ENCODE peak calls at places on chromosomes 2 and 18, in four cellular contexts. R is K562, K is GM12891, O is GM12878. N is an unnamed sample.

GRCh38 chr2:68714866-68715265 is 19.7 kb upstream of the ARHGAP25 start:
- DNase-seq in O (peak), K (no peak), R (no peak), N (peak)

GRCh38 chr2:160156084-160156483 is 44.0 kb downstream of the ITGB6 start:
- DNase-seq in K (no peak), R (no peak), O (no peak), N (no peak)

GRCh38 chr2:47907097-47907781 is 941 bp upstream of the FBXO11 start:
- DNase-seq in R (no peak), O (no peak), K (no peak), N (no peak)

GRCh38 chr2:3651686-3652516 is 6.1 kb upstream of the ALLC start:
- DNase-seq in K (peak), R (no peak), O (peak), N (no peak)

GRCh38 chr2:11582526-11583202 is 48.8 kb downstream of the GREB1 start:
- DNase-seq in R (peak), K (peak), O (no peak), N (peak)

GRCh38 chr18:44464401-44465185 is 216.1 kb upstream of the SETBP1 start:
- DNase-seq in K (no peak), O (no peak), R (no peak), N (no peak)

GRCh38 chr2:118221952-118222594 is 133.8 kb downstream of the INSIG2 start:
- DNase-seq in O (no peak), R (peak), K (no peak), N (peak)

GRCh38 chr18:62339106-62339988 is 14.2 kb downstream of the TNFRSF11A start:
- DNase-seq in K (no peak), O (no peak), R (peak), N (peak)

GRCh38 chr2:237269121-237269875 is 144.7 kb downstream of the COL6A3 start:
- DNase-seq in O (no peak), K (no peak), R (no peak), N (no peak)

GRCh38 chr2:11722249-11723060 is 24.0 kb upstream of the LPIN1 start:
- DNase-seq in O (no peak), R (no peak), K (no peak), N (no peak)

GRCh38 chr18:76588591-76589303 is 93.7 kb upstream of the ZNF516 start:
- DNase-seq in K (no peak), O (no peak), R (no peak), N (no peak)

GRCh38 chr2:210399440-210400041 is 77.0 kb downstream of the LANCL1 start:
- DNase-seq in K (no peak), R (no peak), O (no peak), N (no peak)

GRCh38 chr2:38783586-38783985 is 5.6 kb downstream of the GEMIN6 start:
- DNase-seq in K (no peak), R (no peak), O (no peak), N (no peak)

GRCh38 chr18:75173125-75173432 is 35.9 kb downstream of the PTGR3 start:
- DNase-seq in R (peak), K (peak), O (peak), N (peak)

GRCh38 chr2:216636570-216637450 is 3.6 kb downstream of the IGFBP2 start:
- DNase-seq in O (no peak), K (no peak), R (peak), N (peak)

GRCh38 chr18:51569561-51569960 is 372.1 kb upstream of the MEX3C start:
- DNase-seq in R (no peak), O (no peak), K (no peak), N (no peak)

GRCh38 chr18:72700961-72701710 is 157.0 kb upstream of the CBLN2 start:
- DNase-seq in K (no peak), R (no peak), O (no peak), N (no peak)

GRCh38 chr2:31066594-31066993 is 71.6 kb downstream of the GALNT14 start:
- DNase-seq in O (no peak), R (no peak), K (no peak), N (no peak)

GRCh38 chr18:46571756-46572155 is 85.3 kb downstream of the LOXHD1 start:
- DNase-seq in O (no peak), K (no peak), R (no peak), N (no peak)

GRCh38 chr18:45255142-45255890 is 360.0 kb upstream of the SLC14A2 start:
- DNase-seq in R (no peak), O (no peak), K (no peak), N (no peak)

GRCh38 chr2:166373951-166374350 is 1.8 kb downstream of the SCN9A start:
- DNase-seq in K (no peak), O (no peak), R (peak), N (no peak)

GRCh38 chr2:201852878-201853415 is 46.6 kb downstream of the CDK15 start:
- DNase-seq in K (no peak), O (no peak), R (no peak), N (no peak)

GRCh38 chr2:12741361-12741760 is 24.6 kb downstream of the TRIB2 start:
- DNase-seq in K (no peak), O (no peak), R (no peak), N (no peak)

GRCh38 chr2:12739721-12740254 is 23.1 kb downstream of the TRIB2 start:
- DNase-seq in K (no peak), R (no peak), O (no peak), N (no peak)

GRCh38 chr2:12738112-12738485 is 21.4 kb downstream of the TRIB2 start:
- DNase-seq in K (no peak), R (no peak), O (no peak), N (no peak)

GRCh38 chr2:12737226-12738111 is 20.7 kb downstream of the TRIB2 start:
- DNase-seq in O (no peak), K (no peak), R (no peak), N (no peak)

DNA sequence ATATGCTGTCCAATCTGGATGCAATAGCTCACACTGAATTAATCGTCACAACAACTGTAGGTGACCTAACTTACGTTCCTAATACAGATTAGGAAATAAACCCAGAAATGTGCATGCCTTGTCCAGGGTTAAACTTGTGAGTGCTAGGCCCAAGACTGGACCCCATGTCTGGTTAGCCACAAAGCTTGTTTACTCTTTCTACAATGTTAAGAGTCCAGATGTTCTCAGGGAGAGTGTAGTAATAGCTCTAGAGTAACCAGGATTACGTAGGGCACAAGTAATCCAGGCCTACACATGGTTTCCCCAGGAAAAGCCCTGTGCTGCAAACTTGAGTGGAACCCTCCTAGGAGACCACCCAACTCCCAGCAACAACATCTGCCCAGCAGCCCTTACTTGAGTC is 26.2 kb downstream of the TRIB2 start:
- DNase-seq in R (no peak), K (no peak), O (no peak), N (no peak)
- TF ChIP-seq SPI1 in R (no peak), K (no peak), O (no peak), N (no peak)

GRCh38 chr2:173307287-173307686 is 47.4 kb upstream of the CDCA7 start:
- DNase-seq in O (peak), R (no peak), K (peak), N (no peak)
- TF ChIP-seq SPI1 in O (no peak), R (no peak), K (no peak), N (no peak)

DNA sequence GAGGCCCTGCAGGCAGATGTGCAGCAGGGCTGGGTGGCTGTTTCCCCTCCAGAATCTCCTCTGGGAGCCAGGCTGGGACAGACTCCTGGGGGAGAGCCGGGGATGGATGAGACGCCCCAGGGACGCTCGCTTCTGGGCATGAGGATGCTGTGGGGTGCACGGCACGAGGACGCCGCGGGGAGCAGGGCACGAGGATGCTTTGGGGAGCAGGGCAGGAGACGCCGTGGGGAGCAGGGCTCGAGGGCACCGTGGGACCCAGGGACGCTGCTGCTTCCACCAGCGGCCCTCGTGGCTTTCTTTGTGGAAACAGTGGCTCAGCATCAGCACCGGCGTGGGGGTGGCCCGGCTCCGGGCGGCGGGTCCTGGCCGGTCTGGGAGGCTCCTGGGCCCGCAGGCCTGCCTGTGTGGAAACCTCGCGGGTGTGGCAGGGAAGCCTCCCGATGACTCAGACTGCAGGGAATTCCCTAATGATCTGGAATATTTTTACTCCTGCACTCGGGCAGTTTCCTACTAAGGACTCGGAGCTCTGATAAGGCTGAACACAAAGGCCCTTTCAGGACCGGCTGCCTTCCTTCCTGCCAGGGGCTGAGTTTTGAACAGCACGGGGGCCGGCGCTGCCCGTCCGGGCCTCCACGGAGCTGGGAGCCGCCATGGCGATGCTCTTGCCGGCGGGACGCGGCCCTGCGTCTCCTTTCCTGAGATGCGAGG is 62.6 kb downstream of the NFATC1 start:
- DNase-seq in K (no peak), O (no peak), R (no peak), N (no peak)
- TF ChIP-seq SPI1 in K (no peak), O (no peak), R (no peak), N (no peak)

GRCh38 chr18:50162486-50163304 is 32.3 kb downstream of the MYO5B start:
- DNase-seq in O (no peak), R (no peak), K (no peak), N (no peak)
- TF ChIP-seq SPI1 in O (no peak), R (no peak), K (no peak), N (no peak)

DNA sequence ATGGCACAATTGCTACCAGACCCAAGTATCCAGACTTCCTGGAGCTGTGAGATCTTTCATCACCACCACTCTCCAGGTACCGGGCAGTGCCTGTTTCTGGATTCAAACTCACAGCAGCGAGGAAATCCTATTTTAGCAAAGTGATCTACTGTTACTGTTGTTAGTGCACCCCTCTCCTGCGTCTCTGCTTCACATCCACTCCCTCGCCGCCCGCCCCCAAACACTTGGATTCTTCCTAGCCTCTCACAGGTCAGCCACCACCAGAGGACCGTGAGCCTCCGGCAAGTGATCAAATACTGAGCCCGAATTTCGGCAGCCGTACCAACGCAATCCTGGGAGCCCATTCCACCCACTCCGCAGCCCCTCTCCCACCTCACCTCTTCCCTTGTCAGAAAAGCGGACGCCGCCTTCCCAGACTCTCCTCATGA is 519 bp downstream of the METTL4 start:
- DNase-seq in O (peak), R (peak), K (peak), N (peak)
- TF ChIP-seq SPI1 in O (no peak), R (no peak), K (no peak), N (no peak)

GRCh38 chr2:155695505-155695904 is 637.0 kb downstream of the NR4A2 start:
- DNase-seq in R (no peak), O (no peak), K (no peak), N (no peak)

GRCh38 chr2:155690785-155691184 is 641.7 kb downstream of the NR4A2 start:
- DNase-seq in O (no peak), R (no peak), K (no peak), N (peak)

GRCh38 chr2:155692108-155692507 is 640.4 kb downstream of the NR4A2 start:
- DNase-seq in R (no peak), K (no peak), O (no peak), N (no peak)

GRCh38 chr2:155689791-155690190 is 642.7 kb downstream of the NR4A2 start:
- DNase-seq in O (no peak), K (no peak), R (no peak), N (no peak)
- TF ChIP-seq SPI1 in O (no peak), K (no peak), R (no peak), N (no peak)